ENCODE peak calls at places on chromosomes 11 and 22, in ten cellular contexts. Y, M, N, I, B, R, P, J, W and E are unnamed samples.

GRCh38 chr22:40414306-40414705 is 43.9 kb downstream of the SGSM3 start:
- DNase-seq in B (peak; percentile 32), Y (peak; percentile 29), J (no peak), R (no peak), I (no peak), P (no peak), W (no peak), N (no peak), M (no peak), E (no peak)

GRCh38 chr22:36478966-36479365 is 2.5 kb downstream of the TXN2 start:
- DNase-seq in B (no peak), M (no peak), W (no peak), P (peak; percentile 72), R (no peak), I (no peak), J (no peak), N (no peak), Y (no peak), E (peak; percentile 92)

GRCh38 chr22:37818397-37819099 is 4.6 kb upstream of the GALR3 start:
- DNase-seq in J (peak; percentile 76), W (no peak), Y (peak; percentile 35), I (peak; percentile 80), B (peak; percentile 91), N (peak; percentile 58), R (peak; percentile 79), P (peak; percentile 58), M (peak; percentile 77), E (peak; percentile 73)

GRCh38 chr11:11464555-11464954 is 111.5 kb upstream of the CSNK2A3 start:
- DNase-seq in B (no peak), W (no peak), P (no peak), R (no peak), J (no peak), N (no peak), M (no peak), Y (peak; percentile 34), I (no peak), E (no peak)

GRCh38 chr11:9330387-9331384 is 16.3 kb upstream of the TMEM41B start:
- DNase-seq in M (no peak), Y (peak; percentile 57), I (no peak), N (no peak), R (no peak), J (no peak), W (no peak), B (no peak), P (no peak), E (no peak)

GRCh38 chr22:32546480-32546879 is 71.9 kb downstream of the FBXO7 start:
- DNase-seq in Y (no peak), R (no peak), N (no peak), B (no peak), W (no peak), J (no peak), I (no peak), P (no peak), M (no peak), E (no peak)

GRCh38 chr11:93567406-93567819 is 24.2 kb upstream of the SMCO4 start:
- DNase-seq in M (peak; percentile 39), I (no peak), P (peak; percentile 80), W (no peak), N (peak; percentile 76), J (peak; percentile 89), R (no peak), Y (no peak), B (no peak), E (no peak)

GRCh38 chr11:3796796-3797328 is 492 bp downstream of the NUP98 start:
- DNase-seq in P (no peak), W (no peak), B (no peak), I (no peak), N (no peak), Y (no peak), R (no peak), J (no peak), M (no peak), E (no peak)

GRCh38 chr22:25113316-25113721 is 86.3 kb upstream of the CRYBB3 start:
- DNase-seq in R (no peak), Y (no peak), P (peak; percentile 63), B (no peak), N (no peak), W (no peak), M (peak; percentile 39), I (no peak), J (no peak), E (no peak)

GRCh38 chr11:118604566-118604965 is 2.8 kb upstream of the PHLDB1 start:
- DNase-seq in M (no peak), B (no peak), I (no peak), P (no peak), Y (no peak), R (no peak), J (no peak), N (no peak), W (no peak), E (no peak)

GRCh38 chr11:118605116-118605867 is 2.1 kb upstream of the PHLDB1 start:
- DNase-seq in P (no peak), I (no peak), Y (peak; percentile 94), R (no peak), W (no peak), B (peak; percentile 50), M (peak; percentile 62), N (peak; percentile 87), J (peak; percentile 45), E (no peak)

GRCh38 chr11:118606844-118607228 is 579 bp upstream of the PHLDB1 start:
- DNase-seq in W (no peak), M (no peak), B (peak; percentile 8), Y (no peak), P (no peak), N (no peak), J (no peak), I (no peak), R (no peak), E (no peak)

GRCh38 chr11:118606157-118606843 is 1.1 kb upstream of the PHLDB1 start:
- DNase-seq in I (no peak), R (no peak), W (no peak), M (no peak), B (peak; percentile 49), N (no peak), Y (no peak), J (peak; percentile 73), P (no peak), E (no peak)

DNA sequence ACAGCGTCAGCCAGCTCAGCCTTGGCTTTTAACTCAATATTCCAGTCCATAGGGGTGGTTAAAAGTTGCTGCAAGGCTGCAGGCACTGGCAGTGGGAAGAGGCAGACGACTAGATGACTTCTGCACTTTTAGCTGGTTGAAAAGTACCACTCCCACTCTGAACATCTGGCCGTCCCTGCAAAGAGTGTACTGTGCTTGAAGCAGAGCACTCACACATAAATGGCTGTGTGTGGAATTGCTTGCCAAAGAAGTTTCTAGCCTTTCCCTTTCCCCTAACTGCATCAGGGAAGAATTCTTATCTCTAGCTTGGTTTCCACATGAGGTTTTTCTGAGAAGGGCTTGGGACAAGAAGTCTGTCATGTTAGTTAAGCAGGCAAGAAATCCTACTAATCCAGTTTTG is 5.1 kb upstream of the PHLDB1 start:
- DNase-seq in W (no peak), M (no peak), J (no peak), B (peak; percentile 29), Y (no peak), N (peak; percentile 67), R (no peak), P (no peak), I (no peak), E (no peak)
- TF ChIP-seq POLR2A in W (no peak), M (no peak), J (no peak), B (no peak), Y (no peak), N (peak; percentile 21), R (no peak), P (no peak), I (no peak), E (no peak)

DNA sequence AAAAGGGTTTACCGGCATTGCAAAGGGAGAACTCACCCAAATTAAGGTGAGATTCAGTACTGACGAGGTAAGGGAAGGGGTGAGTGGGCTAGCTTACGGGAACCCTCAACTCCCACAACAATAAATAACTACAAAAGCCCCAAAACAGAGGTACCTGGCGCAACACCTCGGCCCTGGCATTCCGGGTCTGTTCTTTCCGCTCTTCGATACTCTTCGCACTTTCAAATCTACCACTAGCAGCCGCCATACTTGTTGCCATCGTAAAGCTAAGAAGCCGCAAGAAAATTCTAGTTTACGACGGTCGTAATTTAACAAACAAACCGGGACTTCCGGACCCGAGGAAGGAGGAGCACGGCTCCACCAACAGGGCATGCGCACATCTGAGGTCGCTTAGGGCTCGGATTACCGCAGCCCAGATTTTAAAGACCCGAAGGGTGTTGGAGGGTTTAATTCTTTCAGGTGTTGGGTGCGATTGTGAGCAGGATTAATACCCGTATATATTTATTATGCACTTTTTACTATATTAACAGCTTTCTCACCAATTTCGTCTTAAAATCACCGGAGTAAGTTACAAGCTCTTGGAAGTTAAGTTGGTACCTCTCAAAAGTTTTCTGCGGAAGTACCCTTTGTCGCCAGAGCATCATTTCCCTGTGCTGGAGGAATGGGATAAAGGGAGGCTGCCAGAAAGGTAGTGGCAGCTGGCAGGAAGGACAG is at the start of gene CWF19L2:
- DNase-seq in J (peak; percentile 94), P (peak; percentile 89), M (peak; percentile 90), B (peak; percentile 94), Y (peak; percentile 96), I (peak; percentile 53), R (peak; percentile 46), N (peak; percentile 89), W (peak; percentile 94), E (peak; percentile 95)
- TF ChIP-seq POLR2A in J (peak; percentile 65), P (peak; percentile 39), M (peak; percentile 30), B (no peak), Y (no peak), I (peak; percentile 79), R (peak; percentile 87), N (peak; percentile 64), W (peak; percentile 58), E (peak; percentile 87)

DNA sequence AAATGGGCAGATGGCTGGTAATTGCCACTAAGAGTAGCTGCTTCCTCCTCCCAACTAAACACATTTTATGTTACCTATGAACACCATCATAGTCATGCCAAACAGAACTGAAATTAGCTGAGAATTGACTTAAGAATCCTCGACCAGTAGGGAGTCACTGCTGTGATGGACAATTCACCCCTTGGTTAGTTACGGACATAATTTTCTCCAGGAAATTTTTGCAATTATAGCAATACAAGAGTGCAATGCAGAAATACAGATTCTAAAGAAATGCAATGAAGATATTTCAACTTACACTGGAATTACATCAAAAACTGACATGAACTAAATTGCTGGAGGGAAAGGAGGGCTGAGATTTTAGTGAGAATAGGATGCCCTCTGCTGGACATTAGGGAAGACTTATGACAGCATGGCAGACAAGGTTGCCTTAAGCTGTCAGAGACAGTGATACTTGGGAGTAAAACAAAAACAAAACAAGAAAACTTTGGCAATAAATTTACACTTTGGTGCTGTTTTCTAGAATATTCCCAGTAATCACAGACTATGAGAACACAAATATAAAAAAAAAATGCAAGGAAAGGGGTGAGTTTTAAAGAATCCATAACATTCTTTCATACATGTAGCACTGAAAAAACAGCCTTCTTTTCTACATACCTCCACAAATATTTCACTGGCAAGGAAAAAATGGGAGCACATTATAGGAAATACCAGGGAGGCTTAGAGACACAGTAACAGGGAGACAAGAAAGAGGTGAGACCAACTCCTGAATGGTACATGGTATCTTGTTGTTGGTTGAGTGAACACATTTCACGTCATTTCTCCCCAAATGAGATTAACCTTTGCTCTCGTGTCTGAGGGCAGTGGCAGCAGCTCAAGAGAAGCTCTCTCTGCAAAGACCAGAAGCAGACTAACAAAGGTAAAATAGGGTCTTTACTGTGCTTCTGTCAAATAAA is 11.2 kb upstream of the PPP2R1B start:
- DNase-seq in B (no peak), I (peak; percentile 27), P (peak; percentile 38), M (no peak), J (peak; percentile 33), N (peak; percentile 37), W (peak; percentile 66), R (no peak), Y (peak; percentile 82), E (peak; percentile 80)
- TF ChIP-seq POLR2A in B (no peak), I (no peak), P (no peak), M (no peak), J (no peak), N (no peak), W (no peak), R (no peak), Y (no peak), E (no peak)

GRCh38 chr11:6418958-6419611 is at the start of gene APBB1:
- DNase-seq in M (peak; percentile 73), B (peak; percentile 91), N (peak; percentile 78), I (peak; percentile 75), Y (peak; percentile 48), R (peak; percentile 81), W (peak; percentile 44), J (peak; percentile 74), P (peak; percentile 77), E (peak; percentile 84)
- TF ChIP-seq POLR2A in M (peak; percentile 33), B (no peak), N (peak; percentile 75), I (no peak), Y (no peak), R (no peak), W (peak; percentile 60), J (peak; percentile 59), P (peak; percentile 75), E (no peak)